ENCODE peak calls at places on chromosome 17, in ten cellular contexts. One of them, this sample, is unnamed.
A peak's percentile ranks its signal among the peaks of the same experiment; 100 is the strongest.

GRCh38 chr17:83064021-83064731 is 15.2 kb upstream of the METRNL start:
- DNase-seq in D721Med: no peak
- DNase-seq in activated CD8-positive, alpha-beta memory T cell treated with anti-CD3 and anti-CD28 coated beads for 1 hour: no peak
- DNase-seq in activated CD4-positive, CD25-positive, alpha-beta regulatory T cell treated with anti-CD3 and anti-CD28 coated beads, Interleukin-2, amount 50 U/mL, for 72 hours: no peak
- DNase-seq in omental fat pad: peak; percentile 17
- DNase-seq in SK-N-SH: peak; percentile 21
- DNase-seq in myocyte: no peak
- DNase-seq in central memory CD8-positive, alpha-beta T cell: no peak
- DNase-seq in progenitor cell of endocrine pancreas: peak; percentile 8
- DNase-seq in naive B cell: no peak
- DNase-seq in this sample: no peak

GRCh38 chr17:28242791-28243190 is 76.2 kb upstream of the TMEM97 start:
- DNase-seq in D721Med: no peak
- DNase-seq in activated CD8-positive, alpha-beta memory T cell treated with anti-CD3 and anti-CD28 coated beads for 1 hour: no peak
- DNase-seq in activated CD4-positive, CD25-positive, alpha-beta regulatory T cell treated with anti-CD3 and anti-CD28 coated beads, Interleukin-2, amount 50 U/mL, for 72 hours: no peak
- DNase-seq in omental fat pad: no peak
- DNase-seq in SK-N-SH: no peak
- DNase-seq in myocyte: no peak
- DNase-seq in central memory CD8-positive, alpha-beta T cell: no peak
- DNase-seq in progenitor cell of endocrine pancreas: no peak
- DNase-seq in naive B cell: no peak
- DNase-seq in this sample: no peak

GRCh38 chr17:65530985-65531507 is 30.4 kb downstream of the AXIN2 start:
- DNase-seq in D721Med: no peak
- DNase-seq in activated CD8-positive, alpha-beta memory T cell treated with anti-CD3 and anti-CD28 coated beads for 1 hour: no peak
- DNase-seq in activated CD4-positive, CD25-positive, alpha-beta regulatory T cell treated with anti-CD3 and anti-CD28 coated beads, Interleukin-2, amount 50 U/mL, for 72 hours: no peak
- DNase-seq in omental fat pad: no peak
- DNase-seq in SK-N-SH: peak; percentile 48
- DNase-seq in myocyte: no peak
- DNase-seq in central memory CD8-positive, alpha-beta T cell: no peak
- DNase-seq in progenitor cell of endocrine pancreas: no peak
- DNase-seq in naive B cell: no peak
- DNase-seq in this sample: no peak

GRCh38 chr17:45942284-45942683 is 47.9 kb downstream of the MAPT start:
- DNase-seq in D721Med: no peak
- DNase-seq in activated CD8-positive, alpha-beta memory T cell treated with anti-CD3 and anti-CD28 coated beads for 1 hour: no peak
- DNase-seq in activated CD4-positive, CD25-positive, alpha-beta regulatory T cell treated with anti-CD3 and anti-CD28 coated beads, Interleukin-2, amount 50 U/mL, for 72 hours: no peak
- DNase-seq in omental fat pad: no peak
- DNase-seq in SK-N-SH: peak; percentile 54
- DNase-seq in myocyte: peak; percentile 92
- DNase-seq in central memory CD8-positive, alpha-beta T cell: no peak
- DNase-seq in progenitor cell of endocrine pancreas: no peak
- DNase-seq in naive B cell: no peak
- DNase-seq in this sample: no peak

GRCh38 chr17:10628756-10629155 is 28.4 kb downstream of the MYH3 start:
- DNase-seq in D721Med: no peak
- DNase-seq in activated CD8-positive, alpha-beta memory T cell treated with anti-CD3 and anti-CD28 coated beads for 1 hour: no peak
- DNase-seq in activated CD4-positive, CD25-positive, alpha-beta regulatory T cell treated with anti-CD3 and anti-CD28 coated beads, Interleukin-2, amount 50 U/mL, for 72 hours: no peak
- DNase-seq in omental fat pad: no peak
- DNase-seq in SK-N-SH: peak; percentile 39
- DNase-seq in myocyte: no peak
- DNase-seq in central memory CD8-positive, alpha-beta T cell: no peak
- DNase-seq in progenitor cell of endocrine pancreas: no peak
- DNase-seq in naive B cell: no peak
- DNase-seq in this sample: no peak

GRCh38 chr17:7440823-7441174 is 1.5 kb downstream of the FGF11 start:
- DNase-seq in D721Med: no peak
- DNase-seq in activated CD8-positive, alpha-beta memory T cell treated with anti-CD3 and anti-CD28 coated beads for 1 hour: no peak
- DNase-seq in activated CD4-positive, CD25-positive, alpha-beta regulatory T cell treated with anti-CD3 and anti-CD28 coated beads, Interleukin-2, amount 50 U/mL, for 72 hours: no peak
- DNase-seq in omental fat pad: no peak
- DNase-seq in SK-N-SH: peak; percentile 72
- DNase-seq in myocyte: peak; percentile 87
- DNase-seq in central memory CD8-positive, alpha-beta T cell: no peak
- DNase-seq in progenitor cell of endocrine pancreas: no peak
- DNase-seq in naive B cell: no peak
- DNase-seq in this sample: peak; percentile 51

GRCh38 chr17:31788956-31789355 is 70.1 kb downstream of the COPRS start:
- DNase-seq in D721Med: no peak
- DNase-seq in activated CD8-positive, alpha-beta memory T cell treated with anti-CD3 and anti-CD28 coated beads for 1 hour: no peak
- DNase-seq in activated CD4-positive, CD25-positive, alpha-beta regulatory T cell treated with anti-CD3 and anti-CD28 coated beads, Interleukin-2, amount 50 U/mL, for 72 hours: no peak
- DNase-seq in omental fat pad: no peak
- DNase-seq in SK-N-SH: no peak
- DNase-seq in myocyte: no peak
- DNase-seq in central memory CD8-positive, alpha-beta T cell: no peak
- DNase-seq in progenitor cell of endocrine pancreas: no peak
- DNase-seq in naive B cell: no peak
- DNase-seq in this sample: no peak

GRCh38 chr17:81115749-81116464 is 49.4 kb upstream of the PVALEF start:
- DNase-seq in D721Med: no peak
- DNase-seq in activated CD8-positive, alpha-beta memory T cell treated with anti-CD3 and anti-CD28 coated beads for 1 hour: no peak
- DNase-seq in activated CD4-positive, CD25-positive, alpha-beta regulatory T cell treated with anti-CD3 and anti-CD28 coated beads, Interleukin-2, amount 50 U/mL, for 72 hours: no peak
- DNase-seq in omental fat pad: no peak
- DNase-seq in SK-N-SH: peak; percentile 97
- DNase-seq in myocyte: no peak
- DNase-seq in central memory CD8-positive, alpha-beta T cell: no peak
- DNase-seq in progenitor cell of endocrine pancreas: no peak
- DNase-seq in naive B cell: no peak
- DNase-seq in this sample: no peak

GRCh38 chr17:76714822-76715461 is 4.2 kb upstream of the MXRA7 start:
- DNase-seq in D721Med: no peak
- DNase-seq in activated CD8-positive, alpha-beta memory T cell treated with anti-CD3 and anti-CD28 coated beads for 1 hour: peak; percentile 69
- DNase-seq in activated CD4-positive, CD25-positive, alpha-beta regulatory T cell treated with anti-CD3 and anti-CD28 coated beads, Interleukin-2, amount 50 U/mL, for 72 hours: peak; percentile 74
- DNase-seq in omental fat pad: peak; percentile 92
- DNase-seq in SK-N-SH: peak; percentile 76
- DNase-seq in myocyte: peak; percentile 72
- DNase-seq in central memory CD8-positive, alpha-beta T cell: peak; percentile 72
- DNase-seq in progenitor cell of endocrine pancreas: peak; percentile 68
- DNase-seq in naive B cell: peak; percentile 66
- DNase-seq in this sample: peak; percentile 64

GRCh38 chr17:1577186-1577585 is 14.6 kb upstream of the PITPNA start:
- DNase-seq in D721Med: no peak
- DNase-seq in activated CD8-positive, alpha-beta memory T cell treated with anti-CD3 and anti-CD28 coated beads for 1 hour: no peak
- DNase-seq in activated CD4-positive, CD25-positive, alpha-beta regulatory T cell treated with anti-CD3 and anti-CD28 coated beads, Interleukin-2, amount 50 U/mL, for 72 hours: no peak
- DNase-seq in omental fat pad: peak; percentile 68
- DNase-seq in SK-N-SH: no peak
- DNase-seq in myocyte: peak; percentile 97
- DNase-seq in central memory CD8-positive, alpha-beta T cell: no peak
- DNase-seq in progenitor cell of endocrine pancreas: no peak
- DNase-seq in naive B cell: no peak
- DNase-seq in this sample: no peak

GRCh38 chr17:48757524-48757961 is 29.0 kb upstream of the HOXB13 start:
- DNase-seq in D721Med: no peak
- DNase-seq in activated CD8-positive, alpha-beta memory T cell treated with anti-CD3 and anti-CD28 coated beads for 1 hour: no peak
- DNase-seq in activated CD4-positive, CD25-positive, alpha-beta regulatory T cell treated with anti-CD3 and anti-CD28 coated beads, Interleukin-2, amount 50 U/mL, for 72 hours: no peak
- DNase-seq in omental fat pad: no peak
- DNase-seq in SK-N-SH: no peak
- DNase-seq in myocyte: no peak
- DNase-seq in central memory CD8-positive, alpha-beta T cell: no peak
- DNase-seq in progenitor cell of endocrine pancreas: no peak
- DNase-seq in naive B cell: no peak
- DNase-seq in this sample: no peak

GRCh38 chr17:60601443-60602384 is 1.7 kb downstream of the PPM1D start:
- DNase-seq in D721Med: no peak
- DNase-seq in activated CD8-positive, alpha-beta memory T cell treated with anti-CD3 and anti-CD28 coated beads for 1 hour: no peak
- DNase-seq in activated CD4-positive, CD25-positive, alpha-beta regulatory T cell treated with anti-CD3 and anti-CD28 coated beads, Interleukin-2, amount 50 U/mL, for 72 hours: peak; percentile 34
- DNase-seq in omental fat pad: no peak
- DNase-seq in SK-N-SH: peak; percentile 79
- DNase-seq in myocyte: peak; percentile 72
- DNase-seq in central memory CD8-positive, alpha-beta T cell: no peak
- DNase-seq in progenitor cell of endocrine pancreas: peak; percentile 23
- DNase-seq in naive B cell: peak; percentile 19
- DNase-seq in this sample: peak; percentile 71

GRCh38 chr17:48814504-48814903 is 2.5 kb downstream of the TTLL6 start:
- DNase-seq in D721Med: peak; percentile 41
- DNase-seq in activated CD8-positive, alpha-beta memory T cell treated with anti-CD3 and anti-CD28 coated beads for 1 hour: peak; percentile 32
- DNase-seq in activated CD4-positive, CD25-positive, alpha-beta regulatory T cell treated with anti-CD3 and anti-CD28 coated beads, Interleukin-2, amount 50 U/mL, for 72 hours: peak; percentile 47
- DNase-seq in omental fat pad: no peak
- DNase-seq in SK-N-SH: peak; percentile 87
- DNase-seq in myocyte: peak; percentile 64
- DNase-seq in central memory CD8-positive, alpha-beta T cell: peak; percentile 31
- DNase-seq in progenitor cell of endocrine pancreas: peak; percentile 30
- DNase-seq in naive B cell: peak; percentile 52
- DNase-seq in this sample: peak; percentile 59

GRCh38 chr17:48244121-48244711 is 136.7 kb downstream of the SNX11 start:
- DNase-seq in D721Med: no peak
- DNase-seq in activated CD8-positive, alpha-beta memory T cell treated with anti-CD3 and anti-CD28 coated beads for 1 hour: no peak
- DNase-seq in activated CD4-positive, CD25-positive, alpha-beta regulatory T cell treated with anti-CD3 and anti-CD28 coated beads, Interleukin-2, amount 50 U/mL, for 72 hours: no peak
- DNase-seq in omental fat pad: no peak
- DNase-seq in SK-N-SH: no peak
- DNase-seq in myocyte: peak; percentile 16
- DNase-seq in central memory CD8-positive, alpha-beta T cell: no peak
- DNase-seq in progenitor cell of endocrine pancreas: no peak
- DNase-seq in naive B cell: no peak
- DNase-seq in this sample: peak; percentile 24

GRCh38 chr17:497587-498034 is 145.0 kb upstream of the RPH3AL start:
- DNase-seq in D721Med: no peak
- DNase-seq in activated CD8-positive, alpha-beta memory T cell treated with anti-CD3 and anti-CD28 coated beads for 1 hour: no peak
- DNase-seq in activated CD4-positive, CD25-positive, alpha-beta regulatory T cell treated with anti-CD3 and anti-CD28 coated beads, Interleukin-2, amount 50 U/mL, for 72 hours: no peak
- DNase-seq in omental fat pad: no peak
- DNase-seq in SK-N-SH: no peak
- DNase-seq in myocyte: no peak
- DNase-seq in central memory CD8-positive, alpha-beta T cell: no peak
- DNase-seq in progenitor cell of endocrine pancreas: no peak
- DNase-seq in naive B cell: no peak
- DNase-seq in this sample: no peak

GRCh38 chr17:14745122-14745521 is 444.2 kb downstream of the HS3ST3B1 start:
- DNase-seq in D721Med: no peak
- DNase-seq in activated CD8-positive, alpha-beta memory T cell treated with anti-CD3 and anti-CD28 coated beads for 1 hour: no peak
- DNase-seq in activated CD4-positive, CD25-positive, alpha-beta regulatory T cell treated with anti-CD3 and anti-CD28 coated beads, Interleukin-2, amount 50 U/mL, for 72 hours: no peak
- DNase-seq in omental fat pad: no peak
- DNase-seq in SK-N-SH: no peak
- DNase-seq in myocyte: no peak
- DNase-seq in central memory CD8-positive, alpha-beta T cell: no peak
- DNase-seq in progenitor cell of endocrine pancreas: no peak
- DNase-seq in naive B cell: no peak
- DNase-seq in this sample: no peak

GRCh38 chr17:13323990-13324389 is 277.7 kb downstream of the HS3ST3A1 start:
- DNase-seq in D721Med: no peak
- DNase-seq in activated CD8-positive, alpha-beta memory T cell treated with anti-CD3 and anti-CD28 coated beads for 1 hour: no peak
- DNase-seq in activated CD4-positive, CD25-positive, alpha-beta regulatory T cell treated with anti-CD3 and anti-CD28 coated beads, Interleukin-2, amount 50 U/mL, for 72 hours: no peak
- DNase-seq in omental fat pad: no peak
- DNase-seq in SK-N-SH: no peak
- DNase-seq in myocyte: no peak
- DNase-seq in central memory CD8-positive, alpha-beta T cell: no peak
- DNase-seq in progenitor cell of endocrine pancreas: no peak
- DNase-seq in naive B cell: no peak
- DNase-seq in this sample: no peak

GRCh38 chr17:66351053-66351452 is 48.6 kb downstream of the PRKCA start:
- DNase-seq in D721Med: no peak
- DNase-seq in activated CD8-positive, alpha-beta memory T cell treated with anti-CD3 and anti-CD28 coated beads for 1 hour: no peak
- DNase-seq in activated CD4-positive, CD25-positive, alpha-beta regulatory T cell treated with anti-CD3 and anti-CD28 coated beads, Interleukin-2, amount 50 U/mL, for 72 hours: no peak
- DNase-seq in omental fat pad: no peak
- DNase-seq in SK-N-SH: no peak
- DNase-seq in myocyte: no peak
- DNase-seq in central memory CD8-positive, alpha-beta T cell: no peak
- DNase-seq in progenitor cell of endocrine pancreas: no peak
- DNase-seq in naive B cell: no peak
- DNase-seq in this sample: no peak

GRCh38 chr17:74737299-74738050 is 419 bp downstream of the RAB37 start:
- DNase-seq in D721Med: no peak
- DNase-seq in activated CD8-positive, alpha-beta memory T cell treated with anti-CD3 and anti-CD28 coated beads for 1 hour: no peak
- DNase-seq in activated CD4-positive, CD25-positive, alpha-beta regulatory T cell treated with anti-CD3 and anti-CD28 coated beads, Interleukin-2, amount 50 U/mL, for 72 hours: no peak
- DNase-seq in omental fat pad: no peak
- DNase-seq in SK-N-SH: peak; percentile 85
- DNase-seq in myocyte: peak; percentile 37
- DNase-seq in central memory CD8-positive, alpha-beta T cell: no peak
- DNase-seq in progenitor cell of endocrine pancreas: no peak
- DNase-seq in naive B cell: peak; percentile 35
- DNase-seq in this sample: peak; percentile 56

GRCh38 chr17:6381526-6382135 is 53.3 kb downstream of the AIPL1 start:
- DNase-seq in D721Med: no peak
- DNase-seq in activated CD8-positive, alpha-beta memory T cell treated with anti-CD3 and anti-CD28 coated beads for 1 hour: no peak
- DNase-seq in activated CD4-positive, CD25-positive, alpha-beta regulatory T cell treated with anti-CD3 and anti-CD28 coated beads, Interleukin-2, amount 50 U/mL, for 72 hours: no peak
- DNase-seq in omental fat pad: no peak
- DNase-seq in SK-N-SH: no peak
- DNase-seq in myocyte: no peak
- DNase-seq in central memory CD8-positive, alpha-beta T cell: no peak
- DNase-seq in progenitor cell of endocrine pancreas: no peak
- DNase-seq in naive B cell: no peak
- DNase-seq in this sample: no peak

GRCh38 chr17:50608700-50609375 is 25.8 kb upstream of the ABCC3 start:
- DNase-seq in D721Med: no peak
- DNase-seq in activated CD8-positive, alpha-beta memory T cell treated with anti-CD3 and anti-CD28 coated beads for 1 hour: no peak
- DNase-seq in activated CD4-positive, CD25-positive, alpha-beta regulatory T cell treated with anti-CD3 and anti-CD28 coated beads, Interleukin-2, amount 50 U/mL, for 72 hours: no peak
- DNase-seq in omental fat pad: no peak
- DNase-seq in SK-N-SH: no peak
- DNase-seq in myocyte: no peak
- DNase-seq in central memory CD8-positive, alpha-beta T cell: no peak
- DNase-seq in progenitor cell of endocrine pancreas: no peak
- DNase-seq in naive B cell: no peak
- DNase-seq in this sample: no peak

GRCh38 chr17:32656851-32657250 is 170.1 kb downstream of the CDK5R1 start:
- DNase-seq in D721Med: no peak
- DNase-seq in activated CD8-positive, alpha-beta memory T cell treated with anti-CD3 and anti-CD28 coated beads for 1 hour: no peak
- DNase-seq in activated CD4-positive, CD25-positive, alpha-beta regulatory T cell treated with anti-CD3 and anti-CD28 coated beads, Interleukin-2, amount 50 U/mL, for 72 hours: no peak
- DNase-seq in omental fat pad: no peak
- DNase-seq in SK-N-SH: no peak
- DNase-seq in myocyte: peak; percentile 85
- DNase-seq in central memory CD8-positive, alpha-beta T cell: no peak
- DNase-seq in progenitor cell of endocrine pancreas: no peak
- DNase-seq in naive B cell: no peak
- DNase-seq in this sample: no peak

GRCh38 chr17:32267690-32268205 is 2.1 kb downstream of the RHBDL3 start:
- DNase-seq in D721Med: no peak
- DNase-seq in activated CD8-positive, alpha-beta memory T cell treated with anti-CD3 and anti-CD28 coated beads for 1 hour: no peak
- DNase-seq in activated CD4-positive, CD25-positive, alpha-beta regulatory T cell treated with anti-CD3 and anti-CD28 coated beads, Interleukin-2, amount 50 U/mL, for 72 hours: no peak
- DNase-seq in omental fat pad: no peak
- DNase-seq in SK-N-SH: no peak
- DNase-seq in myocyte: no peak
- DNase-seq in central memory CD8-positive, alpha-beta T cell: no peak
- DNase-seq in progenitor cell of endocrine pancreas: no peak
- DNase-seq in naive B cell: no peak
- DNase-seq in this sample: no peak

GRCh38 chr17:48351916-48352332 is 78.1 kb downstream of the SKAP1 start:
- DNase-seq in D721Med: no peak
- DNase-seq in activated CD8-positive, alpha-beta memory T cell treated with anti-CD3 and anti-CD28 coated beads for 1 hour: no peak
- DNase-seq in activated CD4-positive, CD25-positive, alpha-beta regulatory T cell treated with anti-CD3 and anti-CD28 coated beads, Interleukin-2, amount 50 U/mL, for 72 hours: no peak
- DNase-seq in omental fat pad: no peak
- DNase-seq in SK-N-SH: peak; percentile 32
- DNase-seq in myocyte: peak; percentile 68
- DNase-seq in central memory CD8-positive, alpha-beta T cell: no peak
- DNase-seq in progenitor cell of endocrine pancreas: no peak
- DNase-seq in naive B cell: peak; percentile 33
- DNase-seq in this sample: peak; percentile 36

GRCh38 chr17:81510798-81511549 is 1.6 kb downstream of the ACTG1 start:
- DNase-seq in D721Med: no peak
- DNase-seq in activated CD8-positive, alpha-beta memory T cell treated with anti-CD3 and anti-CD28 coated beads for 1 hour: no peak
- DNase-seq in activated CD4-positive, CD25-positive, alpha-beta regulatory T cell treated with anti-CD3 and anti-CD28 coated beads, Interleukin-2, amount 50 U/mL, for 72 hours: peak; percentile 53
- DNase-seq in omental fat pad: no peak
- DNase-seq in SK-N-SH: no peak
- DNase-seq in myocyte: peak; percentile 55
- DNase-seq in central memory CD8-positive, alpha-beta T cell: no peak
- DNase-seq in progenitor cell of endocrine pancreas: no peak
- DNase-seq in naive B cell: peak; percentile 37
- DNase-seq in this sample: peak; percentile 35

GRCh38 chr17:49787932-49788442 is 494 bp upstream of the KAT7 start:
- DNase-seq in D721Med: no peak
- DNase-seq in activated CD8-positive, alpha-beta memory T cell treated with anti-CD3 and anti-CD28 coated beads for 1 hour: no peak
- DNase-seq in activated CD4-positive, CD25-positive, alpha-beta regulatory T cell treated with anti-CD3 and anti-CD28 coated beads, Interleukin-2, amount 50 U/mL, for 72 hours: peak; percentile 39
- DNase-seq in omental fat pad: no peak
- DNase-seq in SK-N-SH: peak; percentile 21
- DNase-seq in myocyte: no peak
- DNase-seq in central memory CD8-positive, alpha-beta T cell: no peak
- DNase-seq in progenitor cell of endocrine pancreas: no peak
- DNase-seq in naive B cell: no peak
- DNase-seq in this sample: peak; percentile 67

GRCh38 chr17:74770498-74771318 is 5.4 kb downstream of the NAT9 start:
- DNase-seq in D721Med: peak; percentile 83
- DNase-seq in activated CD8-positive, alpha-beta memory T cell treated with anti-CD3 and anti-CD28 coated beads for 1 hour: peak; percentile 65
- DNase-seq in activated CD4-positive, CD25-positive, alpha-beta regulatory T cell treated with anti-CD3 and anti-CD28 coated beads, Interleukin-2, amount 50 U/mL, for 72 hours: peak; percentile 67
- DNase-seq in omental fat pad: peak; percentile 42
- DNase-seq in SK-N-SH: peak; percentile 91
- DNase-seq in myocyte: peak; percentile 51
- DNase-seq in central memory CD8-positive, alpha-beta T cell: peak; percentile 60
- DNase-seq in progenitor cell of endocrine pancreas: peak; percentile 67
- DNase-seq in naive B cell: peak; percentile 66
- DNase-seq in this sample: peak; percentile 74

GRCh38 chr17:51351090-51351489 is 90.7 kb downstream of the UTP18 start:
- DNase-seq in D721Med: no peak
- DNase-seq in activated CD8-positive, alpha-beta memory T cell treated with anti-CD3 and anti-CD28 coated beads for 1 hour: no peak
- DNase-seq in activated CD4-positive, CD25-positive, alpha-beta regulatory T cell treated with anti-CD3 and anti-CD28 coated beads, Interleukin-2, amount 50 U/mL, for 72 hours: no peak
- DNase-seq in omental fat pad: no peak
- DNase-seq in SK-N-SH: no peak
- DNase-seq in myocyte: no peak
- DNase-seq in central memory CD8-positive, alpha-beta T cell: no peak
- DNase-seq in progenitor cell of endocrine pancreas: no peak
- DNase-seq in naive B cell: no peak
- DNase-seq in this sample: no peak